ENCODE peak calls at places on chromosome 3, in ten cellular contexts. O is stomach, I is spleen, V is GM23338, M is endothelial cell of umbilical vein, S is sigmoid colon, C is HepG2, G is GM12891, H is breast epithelium, A is upper lobe of left lung. X is an unnamed sample.

GRCh38 chr3:77605308-77605707 is 565.4 kb downstream of the ROBO2 start:
- DNase-seq in O (no peak), I (no peak), V (no peak), M (no peak), S (no peak), C (peak), G (no peak), H (no peak), A (no peak), X (no peak)

GRCh38 chr3:118799303-118799702 is 235.3 kb downstream of the IGSF11 start:
- DNase-seq in O (no peak), I (no peak), V (no peak), M (no peak), S (no peak), C (no peak), G (no peak), H (no peak), A (no peak), X (no peak)

GRCh38 chr3:120854908-120855526 is 53.0 kb upstream of the STXBP5L start:
- DNase-seq in O (no peak), I (no peak), V (no peak), M (no peak), S (no peak), C (no peak), G (no peak), H (no peak), A (no peak), X (no peak)

GRCh38 chr3:178083906-178084823 is 452.1 kb upstream of the KCNMB2 start:
- DNase-seq in O (no peak), I (no peak), V (peak), M (peak), S (no peak), C (peak), G (no peak), H (no peak), A (no peak), X (no peak)

GRCh38 chr3:151175952-151176351 is 27.1 kb downstream of the GPR171 start:
- DNase-seq in O (no peak), I (no peak), V (no peak), M (no peak), S (no peak), C (peak), G (no peak), H (no peak), A (no peak), X (no peak)

GRCh38 chr3:25505581-25505980 is 77.5 kb downstream of the RARB start:
- DNase-seq in O (no peak), I (no peak), V (no peak), M (no peak), S (no peak), C (no peak), G (no peak), H (no peak), A (no peak), X (no peak)

GRCh38 chr3:127722104-127722784 is 49.5 kb downstream of the ABTB1 start:
- DNase-seq in O (no peak), I (peak), V (peak), M (no peak), S (peak), C (no peak), G (no peak), H (no peak), A (no peak), X (no peak)

GRCh38 chr3:78988324-78988723 is 779.5 kb downstream of the ROBO1 start:
- DNase-seq in O (no peak), I (no peak), V (no peak), M (peak), S (no peak), C (peak), G (no peak), H (no peak), A (no peak), X (no peak)

GRCh38 chr3:38648659-38649499 is 608 bp downstream of the SCN5A start:
- DNase-seq in O (no peak), I (no peak), V (peak), M (peak), S (peak), C (no peak), G (no peak), H (no peak), A (no peak), X (no peak)

GRCh38 chr3:177978948-177979347 is 557.3 kb upstream of the KCNMB2 start:
- DNase-seq in O (no peak), I (no peak), V (no peak), M (no peak), S (no peak), C (no peak), G (no peak), H (no peak), A (no peak), X (no peak)

GRCh38 chr3:29721789-29722188 is 440.9 kb downstream of the RBMS3 start:
- DNase-seq in O (no peak), I (no peak), V (no peak), M (no peak), S (no peak), C (no peak), G (no peak), H (no peak), A (no peak), X (no peak)

GRCh38 chr3:155243512-155243921 is 50.0 kb downstream of the STRIT1 start:
- DNase-seq in O (no peak), I (no peak), V (no peak), M (no peak), S (no peak), C (no peak), G (no peak), H (no peak), A (no peak), X (no peak)

GRCh38 chr3:61352300-61352699 is 101.0 kb upstream of the FHIT start:
- DNase-seq in O (no peak), I (no peak), V (no peak), M (no peak), S (no peak), C (no peak), G (no peak), H (no peak), A (no peak), X (no peak)

GRCh38 chr3:190860531-190860930 is 2.0 kb downstream of the GMNC start:
- DNase-seq in O (no peak), I (no peak), V (peak), M (no peak), S (no peak), C (no peak), G (no peak), H (no peak), A (no peak), X (no peak)

GRCh38 chr3:25631989-25632388 is 32.7 kb downstream of the TOP2B start:
- DNase-seq in O (no peak), I (no peak), V (no peak), M (no peak), S (no peak), C (no peak), G (no peak), H (no peak), A (no peak), X (no peak)

GRCh38 chr3:187743195-187744141 is 1.8 kb downstream of the BCL6 start:
- DNase-seq in O (peak), I (peak), V (peak), M (peak), S (peak), C (no peak), G (no peak), H (peak), A (peak), X (peak)

GRCh38 chr3:15015456-15015855 is 49.7 kb downstream of the MRPS25 start:
- DNase-seq in O (no peak), I (no peak), V (no peak), M (no peak), S (no peak), C (no peak), G (no peak), H (no peak), A (no peak), X (no peak)

GRCh38 chr3:101195951-101196713 is 124.2 kb downstream of the IMPG2 start:
- DNase-seq in O (no peak), I (no peak), V (peak), M (peak), S (no peak), C (peak), G (no peak), H (no peak), A (no peak), X (no peak)
- TF ChIP-seq POLR2AphosphoS5 in O (no peak), I (no peak), V (no peak), M (peak), S (no peak), C (no peak), G (no peak), H (no peak), A (no peak), X (peak)

GRCh38 chr3:176954517-176954916 is 242.8 kb downstream of the TBL1XR1 start:
- DNase-seq in O (no peak), I (no peak), V (no peak), M (no peak), S (no peak), C (no peak), G (no peak), H (no peak), A (no peak), X (no peak)

GRCh38 chr3:176951144-176951543 is 246.1 kb downstream of the TBL1XR1 start:
- DNase-seq in O (no peak), I (no peak), V (no peak), M (no peak), S (no peak), C (no peak), G (no peak), H (no peak), A (no peak), X (no peak)

GRCh38 chr3:176951586-176952292 is 245.5 kb downstream of the TBL1XR1 start:
- DNase-seq in O (no peak), I (no peak), V (no peak), M (no peak), S (no peak), C (no peak), G (no peak), H (no peak), A (no peak), X (no peak)

GRCh38 chr3:176950743-176951142 is 246.5 kb downstream of the TBL1XR1 start:
- DNase-seq in O (no peak), I (no peak), V (no peak), M (peak), S (no peak), C (no peak), G (no peak), H (no peak), A (no peak), X (no peak)

GRCh38 chr3:176953106-176954080 is 243.9 kb downstream of the TBL1XR1 start:
- DNase-seq in O (no peak), I (no peak), V (no peak), M (no peak), S (peak), C (no peak), G (no peak), H (peak), A (no peak), X (no peak)
- TF ChIP-seq POLR2AphosphoS5 in O (no peak), I (no peak), V (no peak), M (no peak), S (peak), C (no peak), G (no peak), H (no peak), A (no peak), X (no peak)

GRCh38 chr3:45552773-45553371 is 41.7 kb upstream of the LIMD1 start:
- DNase-seq in O (no peak), I (no peak), V (no peak), M (no peak), S (no peak), C (no peak), G (no peak), H (no peak), A (no peak), X (no peak)

GRCh38 chr3:45552031-45552772 is 42.3 kb upstream of the LIMD1 start:
- DNase-seq in O (no peak), I (no peak), V (no peak), M (no peak), S (peak), C (no peak), G (no peak), H (no peak), A (no peak), X (no peak)

GRCh38 chr3:45553469-45553974 is 41.0 kb upstream of the LIMD1 start:
- DNase-seq in O (peak), I (no peak), V (no peak), M (peak), S (peak), C (no peak), G (peak), H (no peak), A (peak), X (no peak)

GRCh38 chr3:45549961-45550360 is 44.6 kb upstream of the LIMD1 start:
- DNase-seq in O (peak), I (no peak), V (no peak), M (no peak), S (peak), C (no peak), G (no peak), H (no peak), A (no peak), X (no peak)

DNA sequence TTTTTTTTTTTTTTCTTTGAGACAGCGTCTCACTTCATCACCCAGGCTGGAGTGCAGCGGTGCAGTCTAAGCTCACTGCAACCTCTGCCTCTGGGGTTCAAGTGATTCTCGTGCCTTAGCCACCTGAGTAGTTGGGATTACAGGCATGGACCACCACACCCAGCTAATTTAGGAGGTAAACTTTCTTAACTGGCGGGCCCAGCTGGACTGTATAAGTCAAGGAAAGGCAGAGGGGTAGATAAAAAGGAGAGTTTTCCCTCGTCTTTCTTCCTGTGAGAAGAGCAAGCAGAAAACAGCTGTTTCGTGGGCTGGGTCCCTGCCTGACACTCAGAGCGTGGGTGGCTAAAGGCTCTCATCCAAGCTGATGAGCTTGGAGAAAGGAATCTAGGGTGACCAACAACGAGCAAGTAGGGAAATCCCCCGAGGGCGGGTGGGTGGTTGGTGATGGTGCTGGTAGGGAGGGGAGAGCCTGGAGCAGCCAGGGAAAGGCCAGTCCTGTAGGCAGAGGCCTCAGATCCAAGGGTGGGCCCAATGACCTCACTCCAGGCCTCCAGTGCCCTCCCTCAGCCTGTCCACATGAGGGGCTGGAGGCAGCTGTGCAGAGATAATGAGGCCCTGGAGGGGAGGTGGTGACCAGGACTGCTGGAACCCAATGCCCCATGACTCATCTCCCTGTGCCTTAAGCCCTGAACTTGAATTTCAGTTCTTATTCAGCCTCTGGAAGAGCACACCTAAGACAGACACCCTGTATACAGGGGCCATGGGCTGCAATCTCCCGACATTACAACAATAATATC is 43.1 kb upstream of the LIMD1 start:
- DNase-seq in O (peak), I (no peak), V (no peak), M (no peak), S (peak), C (peak), G (no peak), H (peak), A (no peak), X (no peak)
- TF ChIP-seq POLR2AphosphoS5 in O (no peak), I (peak), V (no peak), M (no peak), S (no peak), C (no peak), G (no peak), H (no peak), A (peak), X (peak)

GRCh38 chr3:143975549-143976152 is 4.0 kb downstream of the DIPK2A start:
- DNase-seq in O (no peak), I (no peak), V (peak), M (peak), S (no peak), C (peak), G (no peak), H (no peak), A (no peak), X (no peak)
- TF ChIP-seq POLR2AphosphoS5 in O (no peak), I (no peak), V (no peak), M (no peak), S (no peak), C (no peak), G (no peak), H (no peak), A (no peak), X (no peak)